ENCODE peak calls at places on chromosomes 12 and 14, in nine cellular contexts. One of them, this sample, is unnamed. For H3K9me3, the result is how much of the 10 kb centered on the place peaks cover.

GRCh38 chr12:4849024-4849594 is 60.6 kb upstream of the KCNA1 start:
- DNase-seq in fibroblast of lung: peak
- DNase-seq in cardiac muscle cell: peak
- DNase-seq in left ventricle myocardium inferior: no peak
- DNase-seq in CD4-positive, alpha-beta T cell: no peak
- DNase-seq in CD8-positive, alpha-beta memory T cell: no peak
- DNase-seq in stomach: no peak
- DNase-seq in uterus: no peak
- DNase-seq in aorta: no peak
- DNase-seq in this sample: no peak

GRCh38 chr12:99984271-99985128 is at the start of gene ANKS1B:
- DNase-seq in uterus: peak
- DNase-seq in cardiac muscle cell: peak
- DNase-seq in fibroblast of lung: peak
- DNase-seq in CD8-positive, alpha-beta memory T cell: no peak
- DNase-seq in left ventricle myocardium inferior: peak
- DNase-seq in CD4-positive, alpha-beta T cell: no peak
- DNase-seq in aorta: peak
- DNase-seq in stomach: peak
- DNase-seq in this sample: no peak

GRCh38 chr14:92490239-92490959 is 23.2 kb upstream of the RIN3 start:
- DNase-seq in CD8-positive, alpha-beta memory T cell: no peak
- DNase-seq in cardiac muscle cell: no peak
- DNase-seq in uterus: no peak
- DNase-seq in stomach: no peak
- DNase-seq in CD4-positive, alpha-beta T cell: no peak
- DNase-seq in aorta: no peak
- DNase-seq in left ventricle myocardium inferior: no peak
- DNase-seq in fibroblast of lung: no peak
- DNase-seq in this sample: no peak

GRCh38 chr14:63770187-63770807 is 42.4 kb upstream of the SGPP1 start:
- DNase-seq in fibroblast of lung: peak
- DNase-seq in stomach: peak
- DNase-seq in aorta: no peak
- DNase-seq in CD8-positive, alpha-beta memory T cell: peak
- DNase-seq in CD4-positive, alpha-beta T cell: peak
- DNase-seq in cardiac muscle cell: peak
- DNase-seq in uterus: no peak
- DNase-seq in left ventricle myocardium inferior: no peak
- DNase-seq in this sample: no peak

GRCh38 chr12:130434560-130434959 is 96.9 kb downstream of the PIWIL1 start:
- DNase-seq in stomach: no peak
- DNase-seq in left ventricle myocardium inferior: no peak
- DNase-seq in cardiac muscle cell: no peak
- DNase-seq in aorta: peak
- DNase-seq in uterus: no peak
- DNase-seq in CD8-positive, alpha-beta memory T cell: no peak
- DNase-seq in CD4-positive, alpha-beta T cell: no peak
- DNase-seq in fibroblast of lung: no peak
- DNase-seq in this sample: no peak

GRCh38 chr12:116630762-116631161 is 71.6 kb downstream of the MAP1LC3B2 start:
- DNase-seq in aorta: no peak
- DNase-seq in left ventricle myocardium inferior: no peak
- DNase-seq in uterus: no peak
- DNase-seq in cardiac muscle cell: no peak
- DNase-seq in stomach: no peak
- DNase-seq in CD8-positive, alpha-beta memory T cell: no peak
- DNase-seq in CD4-positive, alpha-beta T cell: no peak
- DNase-seq in fibroblast of lung: no peak
- DNase-seq in this sample: no peak

GRCh38 chr12:24795699-24796385 is 153.1 kb downstream of the BCAT1 start:
- DNase-seq in uterus: no peak
- DNase-seq in CD8-positive, alpha-beta memory T cell: no peak
- DNase-seq in fibroblast of lung: peak
- DNase-seq in CD4-positive, alpha-beta T cell: no peak
- DNase-seq in stomach: no peak
- DNase-seq in cardiac muscle cell: no peak
- DNase-seq in left ventricle myocardium inferior: no peak
- DNase-seq in aorta: no peak
- DNase-seq in this sample: no peak

GRCh38 chr12:91017511-91018263 is 12.9 kb upstream of the EPYC start:
- DNase-seq in stomach: no peak
- DNase-seq in fibroblast of lung: no peak
- DNase-seq in uterus: no peak
- DNase-seq in aorta: no peak
- DNase-seq in cardiac muscle cell: peak
- DNase-seq in CD8-positive, alpha-beta memory T cell: no peak
- DNase-seq in left ventricle myocardium inferior: peak
- DNase-seq in CD4-positive, alpha-beta T cell: no peak
- DNase-seq in this sample: no peak

GRCh38 chr12:11576104-11576503 is 73.4 kb upstream of the ETV6 start:
- DNase-seq in uterus: no peak
- DNase-seq in CD8-positive, alpha-beta memory T cell: no peak
- DNase-seq in CD4-positive, alpha-beta T cell: no peak
- DNase-seq in aorta: no peak
- DNase-seq in stomach: no peak
- DNase-seq in fibroblast of lung: peak
- DNase-seq in cardiac muscle cell: peak
- DNase-seq in left ventricle myocardium inferior: no peak
- DNase-seq in this sample: no peak

GRCh38 chr14:61188936-61189808 is 92.0 kb downstream of the TMEM30B start:
- DNase-seq in uterus: peak
- DNase-seq in cardiac muscle cell: peak
- DNase-seq in CD4-positive, alpha-beta T cell: no peak
- DNase-seq in aorta: peak
- DNase-seq in CD8-positive, alpha-beta memory T cell: no peak
- DNase-seq in fibroblast of lung: peak
- DNase-seq in left ventricle myocardium inferior: peak
- DNase-seq in stomach: peak
- DNase-seq in this sample: peak

GRCh38 chr14:64807588-64807987 is 72.1 kb downstream of the SPTB start:
- DNase-seq in fibroblast of lung: no peak
- DNase-seq in uterus: no peak
- DNase-seq in CD4-positive, alpha-beta T cell: no peak
- DNase-seq in aorta: no peak
- DNase-seq in CD8-positive, alpha-beta memory T cell: no peak
- DNase-seq in stomach: no peak
- DNase-seq in cardiac muscle cell: no peak
- DNase-seq in left ventricle myocardium inferior: peak
- DNase-seq in this sample: no peak

GRCh38 chr12:69105101-69105613 is 134.2 kb upstream of the CPSF6 start:
- DNase-seq in left ventricle myocardium inferior: no peak
- DNase-seq in stomach: no peak
- DNase-seq in fibroblast of lung: no peak
- DNase-seq in aorta: no peak
- DNase-seq in CD8-positive, alpha-beta memory T cell: no peak
- DNase-seq in CD4-positive, alpha-beta T cell: no peak
- DNase-seq in uterus: no peak
- DNase-seq in cardiac muscle cell: no peak
- DNase-seq in this sample: no peak

GRCh38 chr12:63302269-63302940 is 151.4 kb upstream of the AVPR1A start:
- DNase-seq in left ventricle myocardium inferior: no peak
- DNase-seq in fibroblast of lung: no peak
- DNase-seq in cardiac muscle cell: no peak
- DNase-seq in CD4-positive, alpha-beta T cell: no peak
- DNase-seq in uterus: no peak
- DNase-seq in CD8-positive, alpha-beta memory T cell: no peak
- DNase-seq in aorta: no peak
- DNase-seq in stomach: no peak
- DNase-seq in this sample: no peak

GRCh38 chr12:1594045-1594294 is 411 bp downstream of the FBXL14 start:
- DNase-seq in fibroblast of lung: no peak
- DNase-seq in CD4-positive, alpha-beta T cell: no peak
- DNase-seq in stomach: peak
- DNase-seq in CD8-positive, alpha-beta memory T cell: no peak
- DNase-seq in cardiac muscle cell: peak
- DNase-seq in uterus: no peak
- DNase-seq in left ventricle myocardium inferior: peak
- DNase-seq in aorta: no peak
- DNase-seq in this sample: no peak

GRCh38 chr12:112846619-112847018 is 55.1 kb downstream of the RPH3A start:
- DNase-seq in left ventricle myocardium inferior: no peak
- DNase-seq in CD4-positive, alpha-beta T cell: no peak
- DNase-seq in uterus: no peak
- DNase-seq in stomach: no peak
- DNase-seq in aorta: no peak
- DNase-seq in fibroblast of lung: no peak
- DNase-seq in cardiac muscle cell: no peak
- DNase-seq in CD8-positive, alpha-beta memory T cell: no peak
- DNase-seq in this sample: no peak

GRCh38 chr12:27429606-27430005 is 16.9 kb upstream of the SMCO2 start:
- DNase-seq in CD4-positive, alpha-beta T cell: no peak
- DNase-seq in aorta: no peak
- DNase-seq in stomach: no peak
- DNase-seq in fibroblast of lung: peak
- DNase-seq in cardiac muscle cell: peak
- DNase-seq in uterus: no peak
- DNase-seq in left ventricle myocardium inferior: no peak
- DNase-seq in CD8-positive, alpha-beta memory T cell: no peak
- DNase-seq in this sample: no peak
- H3K9me3 ChIP-seq in CD4-positive, alpha-beta T cell: under half
- H3K9me3 ChIP-seq in aorta: under half
- H3K9me3 ChIP-seq in stomach: under half
- H3K9me3 ChIP-seq in fibroblast of lung: under half
- H3K9me3 ChIP-seq in cardiac muscle cell: under half
- H3K9me3 ChIP-seq in uterus: under half
- H3K9me3 ChIP-seq in left ventricle myocardium inferior: under half
- H3K9me3 ChIP-seq in CD8-positive, alpha-beta memory T cell: under half
- H3K9me3 ChIP-seq in this sample: under half

GRCh38 chr12:133221241-133221640 is 14.4 kb downstream of the ANHX start:
- DNase-seq in CD8-positive, alpha-beta memory T cell: no peak
- DNase-seq in stomach: no peak
- DNase-seq in cardiac muscle cell: no peak
- DNase-seq in uterus: no peak
- DNase-seq in left ventricle myocardium inferior: no peak
- DNase-seq in aorta: no peak
- DNase-seq in fibroblast of lung: no peak
- DNase-seq in CD4-positive, alpha-beta T cell: no peak
- DNase-seq in this sample: no peak

GRCh38 chr12:133220521-133220920 is 15.2 kb downstream of the ANHX start:
- DNase-seq in cardiac muscle cell: no peak
- DNase-seq in CD8-positive, alpha-beta memory T cell: no peak
- DNase-seq in left ventricle myocardium inferior: no peak
- DNase-seq in stomach: no peak
- DNase-seq in CD4-positive, alpha-beta T cell: no peak
- DNase-seq in aorta: no peak
- DNase-seq in fibroblast of lung: no peak
- DNase-seq in uterus: no peak
- DNase-seq in this sample: no peak

GRCh38 chr12:133222211-133222610 is 13.5 kb downstream of the ANHX start:
- DNase-seq in aorta: no peak
- DNase-seq in stomach: no peak
- DNase-seq in CD8-positive, alpha-beta memory T cell: no peak
- DNase-seq in fibroblast of lung: no peak
- DNase-seq in cardiac muscle cell: no peak
- DNase-seq in uterus: no peak
- DNase-seq in left ventricle myocardium inferior: no peak
- DNase-seq in CD4-positive, alpha-beta T cell: no peak
- DNase-seq in this sample: no peak

GRCh38 chr12:133215724-133216123 is 20.0 kb downstream of the ANHX start:
- DNase-seq in fibroblast of lung: no peak
- DNase-seq in CD8-positive, alpha-beta memory T cell: no peak
- DNase-seq in aorta: no peak
- DNase-seq in cardiac muscle cell: no peak
- DNase-seq in uterus: no peak
- DNase-seq in left ventricle myocardium inferior: no peak
- DNase-seq in stomach: no peak
- DNase-seq in CD4-positive, alpha-beta T cell: no peak
- DNase-seq in this sample: no peak

DNA sequence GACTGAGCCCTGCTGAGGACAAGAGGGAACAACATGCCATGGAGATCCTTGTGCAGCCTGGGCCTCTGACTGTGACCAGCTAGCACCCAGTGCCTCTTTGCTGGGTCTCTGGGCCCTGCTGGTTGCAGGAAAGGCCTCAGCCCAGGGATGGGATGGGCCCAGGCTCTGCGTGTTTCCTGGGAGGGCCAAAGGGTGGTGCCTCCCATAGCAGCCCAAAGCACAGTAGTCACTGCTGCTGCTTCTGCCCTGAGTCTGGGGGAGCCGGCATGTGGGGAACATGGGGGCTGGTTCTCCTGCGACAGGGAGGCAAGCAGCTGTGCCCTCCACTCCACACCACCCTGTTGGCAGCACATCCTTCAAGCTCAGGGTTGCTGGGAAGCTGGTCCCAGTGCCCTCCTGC is 18.5 kb downstream of the ANHX start:
- DNase-seq in aorta: no peak
- DNase-seq in left ventricle myocardium inferior: no peak
- DNase-seq in stomach: no peak
- DNase-seq in fibroblast of lung: no peak
- DNase-seq in cardiac muscle cell: no peak
- DNase-seq in CD8-positive, alpha-beta memory T cell: no peak
- DNase-seq in CD4-positive, alpha-beta T cell: no peak
- DNase-seq in uterus: no peak
- DNase-seq in this sample: no peak
- H3K9me3 ChIP-seq in aorta: under half
- H3K9me3 ChIP-seq in left ventricle myocardium inferior: half or more
- H3K9me3 ChIP-seq in stomach: half or more
- H3K9me3 ChIP-seq in fibroblast of lung: under half
- H3K9me3 ChIP-seq in cardiac muscle cell: under half
- H3K9me3 ChIP-seq in CD8-positive, alpha-beta memory T cell: under half
- H3K9me3 ChIP-seq in CD4-positive, alpha-beta T cell: half or more
- H3K9me3 ChIP-seq in uterus: under half
- H3K9me3 ChIP-seq in this sample: under half

DNA sequence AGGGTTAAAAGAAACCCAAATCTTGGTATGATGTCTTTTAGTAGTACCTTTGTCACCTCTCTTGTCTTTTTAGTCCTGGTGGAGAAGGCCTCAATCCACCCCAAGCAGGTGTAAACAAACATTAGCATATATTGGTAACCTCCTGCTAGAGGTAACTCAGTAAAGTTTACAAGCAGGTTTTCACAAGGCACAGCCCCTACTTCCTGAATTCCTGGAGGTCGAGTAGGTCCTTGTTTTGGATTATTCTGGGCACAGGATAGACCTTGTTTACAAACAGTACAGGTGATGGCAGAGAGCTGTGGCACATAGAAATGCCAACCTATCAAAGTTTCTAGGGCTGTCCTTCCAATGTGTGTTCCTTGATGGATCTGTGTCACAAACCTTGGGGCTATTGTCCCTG is 99.1 kb downstream of the ALG10 start:
- DNase-seq in cardiac muscle cell: no peak
- DNase-seq in CD8-positive, alpha-beta memory T cell: no peak
- DNase-seq in aorta: no peak
- DNase-seq in uterus: no peak
- DNase-seq in fibroblast of lung: no peak
- DNase-seq in CD4-positive, alpha-beta T cell: no peak
- DNase-seq in stomach: no peak
- DNase-seq in left ventricle myocardium inferior: no peak
- DNase-seq in this sample: no peak
- H3K9me3 ChIP-seq in cardiac muscle cell: under half
- H3K9me3 ChIP-seq in CD8-positive, alpha-beta memory T cell: under half
- H3K9me3 ChIP-seq in aorta: under half
- H3K9me3 ChIP-seq in uterus: under half
- H3K9me3 ChIP-seq in fibroblast of lung: under half
- H3K9me3 ChIP-seq in CD4-positive, alpha-beta T cell: under half
- H3K9me3 ChIP-seq in stomach: under half
- H3K9me3 ChIP-seq in left ventricle myocardium inferior: under half
- H3K9me3 ChIP-seq in this sample: under half

DNA sequence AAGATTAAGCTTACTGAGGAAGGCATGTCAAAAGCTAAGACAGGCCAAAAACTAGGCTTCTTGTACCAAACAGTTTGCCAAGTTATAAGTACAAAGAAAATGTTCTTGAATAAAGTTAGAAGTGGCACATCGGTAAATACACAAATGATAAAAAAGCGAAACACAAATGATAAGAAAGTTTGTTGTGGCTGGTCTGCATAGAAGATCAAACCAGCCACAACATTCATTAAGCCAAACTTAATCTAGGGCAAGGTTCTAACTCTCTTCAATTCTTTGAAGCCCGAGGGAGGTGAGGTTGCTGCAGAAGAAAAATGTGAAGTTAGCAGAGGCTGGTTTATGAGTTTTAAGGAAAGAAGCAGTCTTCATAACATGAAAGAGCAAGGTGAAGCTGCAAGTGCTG is 1119.6 kb upstream of the FLRT2 start:
- DNase-seq in aorta: no peak
- DNase-seq in left ventricle myocardium inferior: no peak
- DNase-seq in CD8-positive, alpha-beta memory T cell: no peak
- DNase-seq in fibroblast of lung: no peak
- DNase-seq in cardiac muscle cell: no peak
- DNase-seq in uterus: no peak
- DNase-seq in stomach: no peak
- DNase-seq in CD4-positive, alpha-beta T cell: no peak
- DNase-seq in this sample: no peak
- H3K9me3 ChIP-seq in aorta: under half
- H3K9me3 ChIP-seq in left ventricle myocardium inferior: under half
- H3K9me3 ChIP-seq in CD8-positive, alpha-beta memory T cell: under half
- H3K9me3 ChIP-seq in fibroblast of lung: under half
- H3K9me3 ChIP-seq in cardiac muscle cell: under half
- H3K9me3 ChIP-seq in uterus: under half
- H3K9me3 ChIP-seq in stomach: under half
- H3K9me3 ChIP-seq in CD4-positive, alpha-beta T cell: under half
- H3K9me3 ChIP-seq in this sample: under half

This sample was measured in T-helper 17 cell.